ENCODE peak calls at places on chromosomes 12 and 14, in ten cellular contexts. I is Right ventricle myocardium superior; B is activated CD8-positive, alpha-beta memory T cell treated with anti-CD3 and anti-CD28 coated beads for 24 hours; Z is left ventricle myocardium superior; X is H4; O is stomach; W is stimulated activated CD4-positive, alpha-beta T cell treated with anti-CD3 and anti-CD28 coated beads, Interleukin-1b, Interleukin-23, amount 100 ng/mL, for 4 hours; K is RPMI8226; P is GM23248; S is RCC 7860. H is an unnamed sample.

GRCh38 chr12:65494537-65494936 is 216.1 kb downstream of the MSRB3 start:
- DNase-seq in I (no peak), B (no peak), Z (no peak), X (no peak), O (no peak), W (no peak), K (no peak), P (no peak), S (peak), H (no peak)

GRCh38 chr14:54000341-54000811 is 43.8 kb upstream of the BMP4 start:
- DNase-seq in I (no peak), B (no peak), Z (no peak), X (peak), O (no peak), W (no peak), K (no peak), P (peak), S (no peak), H (no peak)

GRCh38 chr14:44462372-44462771 is 44.7 kb downstream of the FSCB start:
- DNase-seq in I (no peak), B (no peak), Z (no peak), X (no peak), O (no peak), W (no peak), K (no peak), P (no peak), S (no peak), H (no peak)

GRCh38 chr12:64450711-64451486 is 1.0 kb upstream of the TBK1 start:
- DNase-seq in I (no peak), B (no peak), Z (no peak), X (no peak), O (no peak), W (no peak), K (peak), P (peak), S (peak), H (no peak)

GRCh38 chr12:50013361-50014147 is 11.7 kb downstream of the RACGAP1 start:
- DNase-seq in I (no peak), B (no peak), Z (no peak), X (no peak), O (no peak), W (no peak), K (no peak), P (no peak), S (no peak), H (no peak)

GRCh38 chr12:11649413-11650278 is at the start of gene ETV6:
- DNase-seq in I (peak), B (peak), Z (peak), X (peak), O (peak), W (peak), K (peak), P (peak), S (peak), H (peak)

GRCh38 chr14:20350860-20351259 is 7.4 kb downstream of the PARP2 start:
- DNase-seq in I (no peak), B (no peak), Z (no peak), X (no peak), O (no peak), W (no peak), K (no peak), P (peak), S (no peak), H (no peak)

GRCh38 chr14:80390911-80391310 is 179.6 kb upstream of the DIO2 start:
- DNase-seq in I (no peak), B (no peak), Z (no peak), X (peak), O (no peak), W (no peak), K (no peak), P (peak), S (peak), H (no peak)

GRCh38 chr12:63985945-63986344 is 141.4 kb downstream of the SRGAP1 start:
- DNase-seq in I (no peak), B (no peak), Z (no peak), X (no peak), O (no peak), W (no peak), K (no peak), P (no peak), S (no peak), H (no peak)

GRCh38 chr14:51289169-51289568 is 49.1 kb downstream of the TMX1 start:
- DNase-seq in I (no peak), B (no peak), Z (no peak), X (no peak), O (no peak), W (no peak), K (no peak), P (no peak), S (no peak), H (no peak)

GRCh38 chr14:101289230-101289690 is 272.0 kb upstream of the DIO3 start:
- DNase-seq in I (no peak), B (no peak), Z (no peak), X (no peak), O (no peak), W (no peak), K (no peak), P (no peak), S (no peak), H (no peak)

GRCh38 chr12:119696943-119697342 is 29.0 kb downstream of the PRKAB1 start:
- DNase-seq in I (no peak), B (no peak), Z (no peak), X (no peak), O (no peak), W (no peak), K (no peak), P (no peak), S (no peak), H (no peak)

GRCh38 chr12:14854586-14855163 is 11.3 kb upstream of the ART4 start:
- DNase-seq in I (no peak), B (no peak), Z (no peak), X (peak), O (no peak), W (no peak), K (no peak), P (peak), S (no peak), H (no peak)

GRCh38 chr12:48681416-48681737 is 661 bp downstream of the KANSL2 start:
- DNase-seq in I (no peak), B (no peak), Z (no peak), X (peak), O (no peak), W (no peak), K (peak), P (peak), S (no peak), H (no peak)

GRCh38 chr12:94263011-94263786 is 114.8 kb downstream of the PLXNC1 start:
- DNase-seq in I (no peak), B (peak), Z (no peak), X (no peak), O (no peak), W (peak), K (no peak), P (peak), S (no peak), H (peak)

GRCh38 chr14:105883066-105884005 is 357.0 kb downstream of the TMEM121 start:
- DNase-seq in I (peak), B (no peak), Z (peak), X (no peak), O (peak), W (no peak), K (no peak), P (no peak), S (no peak), H (no peak)

GRCh38 chr14:34754687-34755086 is 40.3 kb upstream of the CFL2 start:
- DNase-seq in I (no peak), B (no peak), Z (no peak), X (no peak), O (no peak), W (no peak), K (no peak), P (no peak), S (no peak), H (no peak)

GRCh38 chr12:124422142-124422569 is 127.3 kb downstream of the RFLNA start:
- DNase-seq in I (peak), B (no peak), Z (no peak), X (peak), O (peak), W (no peak), K (no peak), P (peak), S (peak), H (peak)

GRCh38 chr12:10851243-10851858 is 2.1 kb upstream of the PRR4 start:
- DNase-seq in I (no peak), B (no peak), Z (no peak), X (no peak), O (no peak), W (no peak), K (no peak), P (no peak), S (no peak), H (no peak)

GRCh38 chr12:7961395-7962188 is 25.6 kb upstream of the SLC2A3 start:
- DNase-seq in I (no peak), B (no peak), Z (no peak), X (no peak), O (no peak), W (no peak), K (no peak), P (no peak), S (no peak), H (no peak)

GRCh38 chr12:48995061-48995879 is 3.9 kb downstream of the DDN start:
- DNase-seq in I (peak), B (peak), Z (peak), X (peak), O (peak), W (no peak), K (peak), P (peak), S (peak), H (peak)

GRCh38 chr14:40003773-40004172 is 571.5 kb upstream of the FBXO33 start:
- DNase-seq in I (no peak), B (no peak), Z (no peak), X (no peak), O (no peak), W (no peak), K (no peak), P (no peak), S (no peak), H (no peak)

GRCh38 chr12:42426733-42427132 is 100.8 kb downstream of the PPHLN1 start:
- DNase-seq in I (peak), B (no peak), Z (no peak), X (peak), O (no peak), W (no peak), K (no peak), P (peak), S (peak), H (no peak)

GRCh38 chr12:106583578-106584103 is 837 bp downstream of the RFX4 start:
- DNase-seq in I (no peak), B (peak), Z (no peak), X (no peak), O (no peak), W (no peak), K (no peak), P (peak), S (no peak), H (peak)

GRCh38 chr12:29882771-29883315 is 99.1 kb upstream of the TMTC1 start:
- DNase-seq in I (no peak), B (no peak), Z (no peak), X (no peak), O (no peak), W (no peak), K (no peak), P (no peak), S (no peak), H (no peak)

GRCh38 chr14:104926619-104927431 is 2.1 kb downstream of the PLD4 start:
- DNase-seq in I (peak), B (peak), Z (no peak), X (no peak), O (no peak), W (no peak), K (peak), P (no peak), S (no peak), H (no peak)